ENCODE peak calls at places on chromosomes 3 and 15, in eight cellular contexts. C, O, X, I, T, J, N and P are unnamed samples.

GRCh38 chr3:171584100-171584499 is 123.9 kb upstream of the TNIK start:
- DNase-seq in X (no peak), C (no peak), J (no peak), I (no peak), O (no peak), N (no peak), T (no peak), P (no peak)

GRCh38 chr3:88725440-88725839 is 382.0 kb upstream of the EPHA3 start:
- DNase-seq in T (no peak), J (no peak), O (no peak), N (no peak), I (no peak), X (no peak), C (no peak), P (no peak)

GRCh38 chr15:50487287-50487686 is 59.2 kb downstream of the USP50 start:
- DNase-seq in N (no peak), X (no peak), T (no peak), I (no peak), C (no peak), J (no peak), O (no peak), P (no peak)

GRCh38 chr3:66427951-66428350 is 72.9 kb downstream of the LRIG1 start:
- DNase-seq in T (no peak), J (no peak), O (no peak), C (no peak), N (no peak), X (no peak), I (no peak), P (no peak)

GRCh38 chr3:171797873-171798272 is 12.4 kb downstream of the PLD1 start:
- DNase-seq in C (no peak), J (no peak), O (no peak), X (no peak), I (no peak), N (no peak), T (no peak), P (no peak)

GRCh38 chr3:157857461-157857860 is 248.8 kb downstream of the SHOX2 start:
- DNase-seq in N (no peak), J (no peak), O (peak), C (no peak), X (peak), I (no peak), T (no peak), P (no peak)

GRCh38 chr3:52317601-52318000 is 1.5 kb downstream of the DNAH1 start:
- DNase-seq in C (peak), I (no peak), X (peak), J (peak), N (peak), O (peak), T (peak), P (peak)

GRCh38 chr3:41961061-41961749 is 698 bp downstream of the ULK4 start:
- DNase-seq in J (peak), T (peak), O (peak), C (peak), I (peak), X (peak), N (peak), P (no peak)

GRCh38 chr3:36866358-36866757 is 78.5 kb downstream of the TRANK1 start:
- DNase-seq in O (no peak), X (peak), J (no peak), I (no peak), C (no peak), T (no peak), N (no peak), P (no peak)

GRCh38 chr3:23271876-23272741 is 69.0 kb downstream of the UBE2E2 start:
- DNase-seq in I (no peak), T (no peak), C (no peak), J (no peak), X (no peak), N (peak), O (no peak), P (no peak)

GRCh38 chr15:29043731-29044485 is 158.1 kb downstream of the APBA2 start:
- DNase-seq in T (no peak), C (no peak), X (no peak), N (no peak), O (peak), I (peak), J (no peak), P (no peak)

GRCh38 chr3:193842029-193842782 is 249.2 kb downstream of the OPA1 start:
- DNase-seq in X (no peak), O (no peak), T (no peak), J (peak), C (no peak), N (no peak), I (no peak), P (no peak)

GRCh38 chr3:132290833-132291232 is 26.4 kb upstream of the ACP3 start:
- DNase-seq in N (peak), X (peak), I (no peak), C (peak), O (no peak), J (no peak), T (no peak), P (no peak)

GRCh38 chr3:33954956-33955355 is 156.5 kb downstream of the PDCD6IP start:
- DNase-seq in X (no peak), C (no peak), I (peak), O (no peak), J (no peak), T (no peak), N (peak), P (no peak)

GRCh38 chr3:150149651-150150051 is 179.0 kb upstream of the PFN2 start:
- DNase-seq in X (peak), T (peak), I (peak), O (no peak), C (peak), N (peak), J (no peak), P (no peak)

GRCh38 chr3:125075738-125076137 is 19.9 kb upstream of the HEG1 start:
- DNase-seq in C (no peak), J (no peak), T (no peak), O (peak), N (no peak), I (no peak), X (no peak), P (no peak)

GRCh38 chr3:81443948-81444347 is 317.5 kb downstream of the GBE1 start:
- DNase-seq in J (no peak), N (peak), O (no peak), I (peak), T (no peak), C (peak), X (peak), P (no peak)

GRCh38 chr3:38173834-38174418 is 8.6 kb downstream of the OXSR1 start:
- DNase-seq in X (no peak), N (no peak), C (no peak), O (no peak), I (no peak), J (no peak), T (no peak), P (no peak)

DNA sequence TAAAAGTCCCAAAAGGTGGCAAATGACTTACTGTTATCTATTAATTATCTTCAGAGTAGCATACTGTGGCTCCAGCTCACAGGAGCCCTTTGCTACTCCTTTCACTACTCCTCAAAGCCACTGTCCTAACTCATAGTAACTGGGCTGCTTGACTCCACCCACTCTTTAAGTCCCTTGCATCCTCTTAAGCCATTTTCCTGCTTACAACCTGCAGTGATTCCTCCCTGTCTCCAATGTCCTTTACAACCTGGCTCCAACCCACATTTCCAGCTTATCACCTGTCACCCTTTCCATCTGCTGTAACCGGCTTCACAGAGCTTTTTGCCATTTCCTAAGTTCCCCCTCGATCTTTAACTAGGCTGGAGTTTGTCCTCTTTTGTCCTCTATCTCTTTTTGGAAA is 388.1 kb downstream of the FGF12 start:
- DNase-seq in I (no peak), O (no peak), J (no peak), T (no peak), C (no peak), N (no peak), X (no peak), P (no peak)
- TF ChIP-seq CTCF in I (no peak), O (no peak), J (no peak), T (no peak), C (no peak), N (no peak), X (no peak), P (no peak)

GRCh38 chr3:72996121-72996472 is 514 bp upstream of the PPP4R2 start:
- DNase-seq in O (no peak), I (no peak), N (no peak), X (no peak), J (peak), T (peak), C (no peak), P (no peak)

GRCh38 chr3:72990701-72991395 is 5.8 kb upstream of the PPP4R2 start:
- DNase-seq in X (no peak), J (no peak), O (no peak), I (no peak), N (no peak), T (no peak), C (no peak), P (no peak)

GRCh38 chr3:72995337-72995736 is 1.3 kb upstream of the PPP4R2 start:
- DNase-seq in O (no peak), C (no peak), T (no peak), X (no peak), I (no peak), J (no peak), N (no peak), P (no peak)

GRCh38 chr3:72991522-72991921 is 5.1 kb upstream of the PPP4R2 start:
- DNase-seq in N (no peak), C (no peak), I (no peak), X (no peak), J (no peak), O (no peak), T (no peak), P (no peak)

DNA sequence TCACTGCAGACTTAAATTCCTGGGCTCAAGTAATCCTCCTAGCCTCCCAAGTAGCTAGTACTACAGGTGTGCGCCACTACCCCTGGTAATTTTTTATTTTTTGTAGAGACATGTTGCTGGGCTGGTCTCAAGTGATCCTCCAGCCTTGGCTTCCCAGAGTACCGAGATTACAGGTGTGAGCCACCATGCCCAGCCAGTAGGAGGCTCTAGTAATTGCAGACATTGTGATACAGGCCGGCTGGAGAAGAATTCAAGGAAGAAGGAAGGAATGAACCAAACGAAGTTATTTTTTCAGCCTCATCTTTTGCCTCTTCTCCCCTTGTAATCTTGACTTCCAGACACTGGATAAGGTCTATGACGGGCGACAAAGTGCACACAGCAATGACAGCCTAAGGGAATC is 3.2 kb upstream of the PPP4R2 start:
- DNase-seq in J (no peak), C (no peak), I (no peak), T (no peak), X (no peak), O (no peak), N (no peak), P (no peak)
- TF ChIP-seq CTCF in J (no peak), C (no peak), I (peak), T (no peak), X (no peak), O (no peak), N (no peak), P (no peak)

GRCh38 chr3:141998674-141999290 is 122.3 kb downstream of the ATP1B3 start:
- DNase-seq in N (peak), I (no peak), X (peak), C (peak), O (peak), T (no peak), J (no peak), P (no peak)
- TF ChIP-seq CTCF in N (peak), I (peak), X (peak), C (no peak), O (peak), T (peak), J (peak), P (peak)

DNA sequence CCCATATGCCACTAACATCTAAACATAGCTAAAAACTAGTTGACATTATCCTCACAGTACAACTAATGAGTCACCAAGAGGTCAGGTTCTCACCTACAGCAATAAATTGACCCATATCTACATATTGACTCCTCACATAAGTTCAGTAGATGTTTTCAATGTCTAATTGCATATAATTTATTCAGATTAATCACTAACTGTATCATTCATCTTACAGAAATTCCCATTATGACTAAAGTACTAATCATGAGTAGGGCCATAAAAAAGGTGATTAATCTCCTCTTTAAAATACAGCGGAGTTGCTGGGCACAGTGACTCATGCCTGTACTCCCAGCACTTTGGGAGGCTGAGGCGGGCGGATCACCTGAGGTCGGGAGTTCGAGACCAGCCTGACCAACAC is 82.4 kb upstream of the ST3GAL6 start:
- DNase-seq in T (no peak), O (no peak), J (no peak), C (peak), N (peak), X (no peak), I (no peak), P (no peak)
- TF ChIP-seq CTCF in T (no peak), O (no peak), J (no peak), C (no peak), N (no peak), X (no peak), I (no peak), P (no peak)

GRCh38 chr3:104460477-104461406 is 906.0 kb upstream of the ALCAM start:
- DNase-seq in T (no peak), I (peak), J (no peak), X (peak), C (peak), O (no peak), N (peak), P (no peak)
- TF ChIP-seq CTCF in T (no peak), I (peak), J (peak), X (peak), C (peak), O (peak), N (peak), P (peak)

GRCh38 chr3:187072102-187072501 is 67.2 kb downstream of the RPL39L start:
- DNase-seq in N (no peak), T (no peak), X (no peak), O (no peak), C (no peak), J (no peak), I (no peak), P (no peak)
- TF ChIP-seq CTCF in N (no peak), T (no peak), X (no peak), O (no peak), C (no peak), J (no peak), I (no peak), P (no peak)